ENCODE peak calls at places on chromosomes 6 and 20, in six cellular contexts. S is AML-193; Z is naive B cell; V is NCI-H2081; N is CD4-positive, CD25-positive, alpha-beta regulatory T cell; R is NAMALWA. J is an unnamed sample.

GRCh38 chr6:99369533-99369932 is 20.1 kb upstream of the FAXC start:
- DNase-seq in S (no peak), Z (no peak), V (no peak), N (no peak), R (no peak), J (no peak)

GRCh38 chr6:36492621-36493020 is 49.8 kb downstream of the KCTD20 start:
- DNase-seq in S (peak; percentile 37), Z (no peak), V (no peak), N (no peak), R (no peak), J (no peak)

GRCh38 chr20:62632575-62632974 is 9.7 kb upstream of the SLCO4A1 start:
- DNase-seq in S (no peak), Z (no peak), V (peak; percentile 87), N (no peak), R (no peak), J (no peak)

GRCh38 chr20:34595377-34596184 is 37.1 kb downstream of the MAP1LC3A start:
- DNase-seq in S (no peak), Z (no peak), V (peak; percentile 86), N (no peak), R (no peak), J (no peak)

GRCh38 chr6:6362051-6362450 is 41.6 kb upstream of the F13A1 start:
- DNase-seq in S (no peak), Z (no peak), V (no peak), N (no peak), R (peak; percentile 15), J (no peak)

GRCh38 chr6:42118162-42119001 is 24.0 kb downstream of the C6orf132 start:
- DNase-seq in S (no peak), Z (no peak), V (no peak), N (no peak), R (no peak), J (peak; percentile 70)

GRCh38 chr20:53884859-53885654 is 185.3 kb downstream of the BCAS1 start:
- DNase-seq in S (no peak), Z (no peak), V (no peak), N (peak; percentile 65), R (no peak), J (no peak)

GRCh38 chr6:54574671-54575070 is 266.4 kb downstream of the TINAG start:
- DNase-seq in S (no peak), Z (no peak), V (no peak), N (no peak), R (no peak), J (no peak)

GRCh38 chr20:62001178-62001715 is 64.4 kb downstream of the TAF4 start:
- DNase-seq in S (no peak), Z (no peak), V (no peak), N (no peak), R (no peak), J (no peak)

GRCh38 chr6:157219201-157220200 is 103.8 kb downstream of the TMEM242 start:
- DNase-seq in S (no peak), Z (no peak), V (no peak), N (no peak), R (no peak), J (no peak)